ENCODE peak calls at places on chromosomes 4 and X, in ten cellular contexts. One of them, this sample, is unnamed.

GRCh38 chr4:172055498-172055897 is 242.3 kb downstream of the GALNTL6 start:
- DNase-seq in tibial artery: no peak
- DNase-seq in lower leg skin: no peak
- DNase-seq in left ventricle myocardium inferior: no peak
- DNase-seq in upper lobe of right lung: no peak
- DNase-seq in suprapubic skin: no peak
- DNase-seq in mammary epithelial cell: no peak
- DNase-seq in left lung: no peak
- DNase-seq in transverse colon: no peak
- DNase-seq in lower lobe of right lung: no peak
- DNase-seq in this sample: no peak

GRCh38 chr4:81758865-81759264 is 287.2 kb upstream of the RASGEF1B start:
- DNase-seq in suprapubic skin: no peak
- DNase-seq in lower leg skin: no peak
- DNase-seq in transverse colon: no peak
- DNase-seq in lower lobe of right lung: no peak
- DNase-seq in mammary epithelial cell: no peak
- DNase-seq in upper lobe of right lung: no peak
- DNase-seq in left lung: no peak
- DNase-seq in left ventricle myocardium inferior: no peak
- DNase-seq in tibial artery: no peak
- DNase-seq in this sample: no peak

GRCh38 chr4:47746122-47746521 is 91.7 kb downstream of the CORIN start:
- DNase-seq in left lung: no peak
- DNase-seq in lower lobe of right lung: no peak
- DNase-seq in suprapubic skin: no peak
- DNase-seq in tibial artery: no peak
- DNase-seq in upper lobe of right lung: no peak
- DNase-seq in lower leg skin: no peak
- DNase-seq in left ventricle myocardium inferior: no peak
- DNase-seq in transverse colon: no peak
- DNase-seq in mammary epithelial cell: peak
- DNase-seq in this sample: no peak

GRCh38 chr4:186808635-186809018 is 85.0 kb upstream of the FAT1 start:
- DNase-seq in upper lobe of right lung: no peak
- DNase-seq in left lung: no peak
- DNase-seq in mammary epithelial cell: peak
- DNase-seq in transverse colon: no peak
- DNase-seq in left ventricle myocardium inferior: no peak
- DNase-seq in lower lobe of right lung: no peak
- DNase-seq in suprapubic skin: no peak
- DNase-seq in tibial artery: no peak
- DNase-seq in lower leg skin: no peak
- DNase-seq in this sample: no peak

GRCh38 chr4:164731827-164732474 is 22.0 kb upstream of the SMIM31 start:
- DNase-seq in mammary epithelial cell: peak
- DNase-seq in lower leg skin: no peak
- DNase-seq in tibial artery: no peak
- DNase-seq in transverse colon: peak
- DNase-seq in upper lobe of right lung: no peak
- DNase-seq in left ventricle myocardium inferior: peak
- DNase-seq in lower lobe of right lung: no peak
- DNase-seq in left lung: no peak
- DNase-seq in suprapubic skin: no peak
- DNase-seq in this sample: peak

GRCh38 chrX:148874621-148875020 is 374.2 kb downstream of the AFF2 start:
- DNase-seq in upper lobe of right lung: no peak
- DNase-seq in suprapubic skin: no peak
- DNase-seq in left ventricle myocardium inferior: no peak
- DNase-seq in mammary epithelial cell: no peak
- DNase-seq in left lung: no peak
- DNase-seq in tibial artery: no peak
- DNase-seq in lower leg skin: no peak
- DNase-seq in transverse colon: no peak
- DNase-seq in lower lobe of right lung: no peak
- DNase-seq in this sample: no peak

GRCh38 chr4:10620935-10621488 is 63.6 kb downstream of the CLNK start:
- DNase-seq in suprapubic skin: no peak
- DNase-seq in upper lobe of right lung: no peak
- DNase-seq in tibial artery: no peak
- DNase-seq in lower leg skin: no peak
- DNase-seq in transverse colon: no peak
- DNase-seq in left lung: no peak
- DNase-seq in left ventricle myocardium inferior: no peak
- DNase-seq in lower lobe of right lung: no peak
- DNase-seq in mammary epithelial cell: no peak
- DNase-seq in this sample: no peak

GRCh38 chr4:88823058-88823919 is 125.7 kb upstream of the NAP1L5 start:
- DNase-seq in tibial artery: peak
- DNase-seq in left ventricle myocardium inferior: peak
- DNase-seq in lower lobe of right lung: peak
- DNase-seq in mammary epithelial cell: peak
- DNase-seq in left lung: peak
- DNase-seq in lower leg skin: peak
- DNase-seq in transverse colon: peak
- DNase-seq in upper lobe of right lung: peak
- DNase-seq in suprapubic skin: peak
- DNase-seq in this sample: peak

GRCh38 chr4:55096045-55096444 is 29.4 kb downstream of the KDR start:
- DNase-seq in left ventricle myocardium inferior: no peak
- DNase-seq in lower lobe of right lung: no peak
- DNase-seq in lower leg skin: no peak
- DNase-seq in left lung: no peak
- DNase-seq in transverse colon: no peak
- DNase-seq in upper lobe of right lung: no peak
- DNase-seq in tibial artery: no peak
- DNase-seq in mammary epithelial cell: no peak
- DNase-seq in suprapubic skin: no peak
- DNase-seq in this sample: no peak

GRCh38 chrX:72201836-72202536 is 20.4 kb downstream of the PIN4 start:
- DNase-seq in left ventricle myocardium inferior: no peak
- DNase-seq in lower lobe of right lung: no peak
- DNase-seq in transverse colon: no peak
- DNase-seq in mammary epithelial cell: peak
- DNase-seq in lower leg skin: no peak
- DNase-seq in tibial artery: no peak
- DNase-seq in upper lobe of right lung: no peak
- DNase-seq in suprapubic skin: no peak
- DNase-seq in left lung: no peak
- DNase-seq in this sample: no peak

GRCh38 chrX:149881081-149881711 is at the start of gene MAGEA8:
- DNase-seq in left ventricle myocardium inferior: no peak
- DNase-seq in lower leg skin: no peak
- DNase-seq in tibial artery: no peak
- DNase-seq in suprapubic skin: no peak
- DNase-seq in upper lobe of right lung: no peak
- DNase-seq in mammary epithelial cell: no peak
- DNase-seq in lower lobe of right lung: no peak
- DNase-seq in left lung: no peak
- DNase-seq in transverse colon: no peak
- DNase-seq in this sample: no peak
- TF ChIP-seq CTCF in left ventricle myocardium inferior: no peak
- TF ChIP-seq CTCF in lower leg skin: no peak
- TF ChIP-seq CTCF in tibial artery: no peak
- TF ChIP-seq CTCF in suprapubic skin: no peak
- TF ChIP-seq CTCF in upper lobe of right lung: no peak
- TF ChIP-seq CTCF in mammary epithelial cell: no peak
- TF ChIP-seq CTCF in lower lobe of right lung: no peak
- TF ChIP-seq CTCF in left lung: no peak
- TF ChIP-seq CTCF in transverse colon: no peak
- TF ChIP-seq CTCF in this sample: peak

GRCh38 chr4:93767917-93768316 is 60.6 kb upstream of the ATOH1 start:
- DNase-seq in tibial artery: no peak
- DNase-seq in transverse colon: no peak
- DNase-seq in mammary epithelial cell: no peak
- DNase-seq in left ventricle myocardium inferior: no peak
- DNase-seq in lower lobe of right lung: no peak
- DNase-seq in left lung: no peak
- DNase-seq in suprapubic skin: no peak
- DNase-seq in upper lobe of right lung: no peak
- DNase-seq in lower leg skin: no peak
- DNase-seq in this sample: no peak

GRCh38 chr4:93775551-93775950 is 53.0 kb upstream of the ATOH1 start:
- DNase-seq in left ventricle myocardium inferior: no peak
- DNase-seq in mammary epithelial cell: no peak
- DNase-seq in upper lobe of right lung: no peak
- DNase-seq in transverse colon: no peak
- DNase-seq in lower lobe of right lung: no peak
- DNase-seq in suprapubic skin: no peak
- DNase-seq in lower leg skin: no peak
- DNase-seq in tibial artery: no peak
- DNase-seq in left lung: no peak
- DNase-seq in this sample: no peak

GRCh38 chr4:93770201-93770600 is 58.4 kb upstream of the ATOH1 start:
- DNase-seq in suprapubic skin: no peak
- DNase-seq in lower lobe of right lung: no peak
- DNase-seq in left lung: no peak
- DNase-seq in left ventricle myocardium inferior: no peak
- DNase-seq in upper lobe of right lung: no peak
- DNase-seq in mammary epithelial cell: no peak
- DNase-seq in tibial artery: no peak
- DNase-seq in transverse colon: no peak
- DNase-seq in lower leg skin: no peak
- DNase-seq in this sample: no peak

GRCh38 chr4:93772858-93773257 is 55.7 kb upstream of the ATOH1 start:
- DNase-seq in lower leg skin: no peak
- DNase-seq in upper lobe of right lung: no peak
- DNase-seq in transverse colon: no peak
- DNase-seq in left ventricle myocardium inferior: no peak
- DNase-seq in tibial artery: no peak
- DNase-seq in suprapubic skin: no peak
- DNase-seq in mammary epithelial cell: no peak
- DNase-seq in left lung: no peak
- DNase-seq in lower lobe of right lung: no peak
- DNase-seq in this sample: no peak

DNA sequence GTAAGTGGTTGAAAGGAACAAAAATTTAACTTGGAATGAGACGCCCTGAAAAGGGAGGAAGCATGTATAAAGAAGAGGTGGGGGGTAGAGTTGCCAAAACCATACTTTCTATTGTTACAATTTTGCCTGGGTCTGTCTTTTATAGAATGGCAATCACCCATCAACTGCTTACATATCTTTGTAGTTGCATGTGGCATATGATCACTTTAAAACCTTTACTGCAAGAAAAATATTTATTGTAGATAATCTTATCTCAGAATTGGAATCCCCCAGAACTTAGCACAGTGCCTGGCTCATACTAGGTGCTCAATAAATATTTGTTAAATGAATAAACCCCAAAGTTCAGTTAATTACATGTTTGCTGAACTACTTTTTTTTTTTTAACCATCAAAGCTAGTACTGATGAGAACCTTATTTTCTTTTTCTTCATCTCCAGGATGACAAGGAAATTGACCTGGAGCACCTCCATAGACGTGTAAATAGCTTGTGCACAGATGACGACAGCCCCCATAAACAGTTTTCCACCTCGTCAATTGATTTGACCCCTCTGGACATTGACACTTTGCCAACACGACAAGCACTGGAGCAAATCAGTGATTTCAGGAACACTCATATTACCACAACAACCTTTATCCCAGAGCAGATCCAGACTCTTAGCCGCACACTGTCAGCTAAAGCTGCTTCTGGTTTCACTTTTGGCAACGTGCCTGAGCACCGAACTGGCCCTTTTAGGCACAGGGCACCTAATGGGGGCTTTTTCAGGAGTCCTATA is 56.7 kb upstream of the ATOH1 start:
- DNase-seq in left lung: no peak
- DNase-seq in transverse colon: no peak
- DNase-seq in tibial artery: no peak
- DNase-seq in lower lobe of right lung: no peak
- DNase-seq in left ventricle myocardium inferior: no peak
- DNase-seq in mammary epithelial cell: no peak
- DNase-seq in upper lobe of right lung: no peak
- DNase-seq in suprapubic skin: no peak
- DNase-seq in lower leg skin: no peak
- DNase-seq in this sample: no peak
- H3K4me3 ChIP-seq in left lung: no peak
- H3K4me3 ChIP-seq in transverse colon: peak
- H3K4me3 ChIP-seq in tibial artery: no peak
- H3K4me3 ChIP-seq in lower lobe of right lung: no peak
- H3K4me3 ChIP-seq in left ventricle myocardium inferior: no peak
- H3K4me3 ChIP-seq in mammary epithelial cell: no peak
- H3K4me3 ChIP-seq in upper lobe of right lung: no peak
- H3K4me3 ChIP-seq in suprapubic skin: no peak
- H3K4me3 ChIP-seq in lower leg skin: no peak
- H3K4me3 ChIP-seq in this sample: no peak

GRCh38 chr4:118740869-118741268 is 55.7 kb downstream of the METTL14 start:
- DNase-seq in mammary epithelial cell: no peak
- DNase-seq in lower lobe of right lung: no peak
- DNase-seq in left ventricle myocardium inferior: no peak
- DNase-seq in suprapubic skin: no peak
- DNase-seq in lower leg skin: no peak
- DNase-seq in tibial artery: no peak
- DNase-seq in left lung: no peak
- DNase-seq in upper lobe of right lung: no peak
- DNase-seq in transverse colon: no peak
- DNase-seq in this sample: no peak
- TF ChIP-seq CTCF in mammary epithelial cell: peak
- TF ChIP-seq CTCF in lower lobe of right lung: peak
- TF ChIP-seq CTCF in left ventricle myocardium inferior: peak
- TF ChIP-seq CTCF in suprapubic skin: no peak
- TF ChIP-seq CTCF in lower leg skin: no peak
- TF ChIP-seq CTCF in tibial artery: peak
- TF ChIP-seq CTCF in left lung: peak
- TF ChIP-seq CTCF in upper lobe of right lung: peak
- TF ChIP-seq CTCF in transverse colon: peak
- TF ChIP-seq CTCF in this sample: peak

GRCh38 chrX:49075347-49075746 is 1.5 kb upstream of the PRAF2 start:
- DNase-seq in tibial artery: no peak
- DNase-seq in lower leg skin: no peak
- DNase-seq in transverse colon: no peak
- DNase-seq in left ventricle myocardium inferior: no peak
- DNase-seq in left lung: no peak
- DNase-seq in upper lobe of right lung: no peak
- DNase-seq in lower lobe of right lung: no peak
- DNase-seq in suprapubic skin: no peak
- DNase-seq in mammary epithelial cell: no peak
- DNase-seq in this sample: no peak

GRCh38 chrX:49071877-49072711 is 1.7 kb downstream of the PRAF2 start:
- DNase-seq in transverse colon: peak
- DNase-seq in suprapubic skin: no peak
- DNase-seq in left ventricle myocardium inferior: peak
- DNase-seq in mammary epithelial cell: no peak
- DNase-seq in tibial artery: peak
- DNase-seq in upper lobe of right lung: peak
- DNase-seq in left lung: peak
- DNase-seq in lower leg skin: no peak
- DNase-seq in lower lobe of right lung: peak
- DNase-seq in this sample: no peak

GRCh38 chrX:49070988-49071387 is 2.8 kb downstream of the PRAF2 start:
- DNase-seq in lower leg skin: no peak
- DNase-seq in upper lobe of right lung: no peak
- DNase-seq in transverse colon: no peak
- DNase-seq in left ventricle myocardium inferior: no peak
- DNase-seq in tibial artery: no peak
- DNase-seq in left lung: no peak
- DNase-seq in mammary epithelial cell: no peak
- DNase-seq in suprapubic skin: no peak
- DNase-seq in lower lobe of right lung: no peak
- DNase-seq in this sample: no peak

GRCh38 chrX:49073641-49074575 is at the start of gene PRAF2:
- DNase-seq in lower leg skin: peak
- DNase-seq in lower lobe of right lung: peak
- DNase-seq in mammary epithelial cell: peak
- DNase-seq in tibial artery: peak
- DNase-seq in transverse colon: peak
- DNase-seq in suprapubic skin: peak
- DNase-seq in upper lobe of right lung: peak
- DNase-seq in left ventricle myocardium inferior: peak
- DNase-seq in left lung: peak
- DNase-seq in this sample: peak

GRCh38 chrX:49072712-49073095 is 1.1 kb downstream of the PRAF2 start:
- DNase-seq in tibial artery: no peak
- DNase-seq in suprapubic skin: no peak
- DNase-seq in mammary epithelial cell: no peak
- DNase-seq in upper lobe of right lung: no peak
- DNase-seq in left ventricle myocardium inferior: no peak
- DNase-seq in transverse colon: no peak
- DNase-seq in lower lobe of right lung: no peak
- DNase-seq in left lung: no peak
- DNase-seq in lower leg skin: no peak
- DNase-seq in this sample: no peak
- H3K4me3 ChIP-seq in tibial artery: peak
- H3K4me3 ChIP-seq in suprapubic skin: peak
- H3K4me3 ChIP-seq in mammary epithelial cell: peak
- H3K4me3 ChIP-seq in upper lobe of right lung: peak
- H3K4me3 ChIP-seq in left ventricle myocardium inferior: peak
- H3K4me3 ChIP-seq in transverse colon: peak
- H3K4me3 ChIP-seq in lower lobe of right lung: peak
- H3K4me3 ChIP-seq in left lung: peak
- H3K4me3 ChIP-seq in lower leg skin: no peak
- H3K4me3 ChIP-seq in this sample: no peak